ENCODE peak calls at places on chromosomes 2 and 18, in four cellular contexts. G is right cardiac atrium, D is kidney, Z is WERI-Rb-1. T is an unnamed sample.

GRCh38 chr2:82089518-82089917 is 1785.0 kb upstream of the LRRTM1 start:
- DNase-seq in D (no peak), Z (no peak), G (no peak), T (no peak)

GRCh38 chr2:17538022-17538843 is 2.3 kb upstream of the VSNL1 start:
- DNase-seq in G (peak), Z (peak), D (peak), T (no peak)

GRCh38 chr2:44169155-44169898 is 652 bp downstream of the PPM1B start:
- DNase-seq in G (peak), D (peak), Z (peak), T (peak)

GRCh38 chr18:76416935-76417334 is 78.1 kb downstream of the ZNF516 start:
- DNase-seq in D (peak), Z (no peak), G (no peak), T (no peak)

GRCh38 chr2:71788601-71789240 is 335.4 kb downstream of the DYSF start:
- DNase-seq in Z (no peak), G (peak), D (no peak), T (no peak)

GRCh38 chr18:78659748-78660147 is 319.9 kb upstream of the SALL3 start:
- DNase-seq in G (peak), Z (peak), D (no peak), T (no peak)

GRCh38 chr2:109330056-109330455 is 201.1 kb downstream of the SH3RF3 start:
- DNase-seq in Z (no peak), D (no peak), G (no peak), T (no peak)

GRCh38 chr2:53208815-53209214 is 558.8 kb upstream of the CHAC2 start:
- DNase-seq in D (no peak), G (no peak), Z (no peak), T (no peak)

GRCh38 chr2:174339971-174340399 is 5.2 kb downstream of the SP9 start:
- DNase-seq in G (no peak), D (no peak), Z (peak), T (no peak)

GRCh38 chr2:143823286-143823685 is 694.1 kb downstream of the ARHGAP15 start:
- DNase-seq in G (no peak), Z (no peak), D (no peak), T (no peak)

GRCh38 chr2:2272841-2273240 is 58.2 kb downstream of the MYT1L start:
- DNase-seq in D (no peak), G (no peak), Z (no peak), T (no peak)

T was measured in T-cell.